ENCODE peak calls at places on chromosomes 4 and X, in eight cellular contexts. One of them, this sample, is unnamed.

GRCh38 chrX:69189972-69190371 is 24.7 kb upstream of the PJA1 start:
- DNase-seq in NT2/D1: no peak
- DNase-seq in SW480: no peak
- DNase-seq in stimulated activated CD8-positive, alpha-beta memory T cell treated with anti-CD3 and anti-CD28 coated beads, Interleukin-7, amount 100 ng/mL, for 1 hour: no peak
- DNase-seq in HEK293T: no peak
- DNase-seq in COR-L47: no peak
- DNase-seq in Peyer's patch: no peak
- DNase-seq in ureter: no peak
- DNase-seq in this sample: peak; percentile 72

GRCh38 chr4:27692098-27692679 is 831.5 kb downstream of the STIM2 start:
- DNase-seq in NT2/D1: peak; percentile 40
- DNase-seq in SW480: peak; percentile 32
- DNase-seq in stimulated activated CD8-positive, alpha-beta memory T cell treated with anti-CD3 and anti-CD28 coated beads, Interleukin-7, amount 100 ng/mL, for 1 hour: no peak
- DNase-seq in HEK293T: peak; percentile 23
- DNase-seq in COR-L47: peak; percentile 33
- DNase-seq in Peyer's patch: no peak
- DNase-seq in ureter: no peak
- DNase-seq in this sample: peak; percentile 42

GRCh38 chr4:146318894-146319293 is 104.6 kb downstream of the REELD1 start:
- DNase-seq in NT2/D1: no peak
- DNase-seq in SW480: no peak
- DNase-seq in stimulated activated CD8-positive, alpha-beta memory T cell treated with anti-CD3 and anti-CD28 coated beads, Interleukin-7, amount 100 ng/mL, for 1 hour: no peak
- DNase-seq in HEK293T: no peak
- DNase-seq in COR-L47: no peak
- DNase-seq in Peyer's patch: no peak
- DNase-seq in ureter: no peak
- DNase-seq in this sample: no peak

GRCh38 chr4:70979445-70980008 is 13.9 kb upstream of the DCK start:
- DNase-seq in NT2/D1: no peak
- DNase-seq in SW480: no peak
- DNase-seq in stimulated activated CD8-positive, alpha-beta memory T cell treated with anti-CD3 and anti-CD28 coated beads, Interleukin-7, amount 100 ng/mL, for 1 hour: no peak
- DNase-seq in HEK293T: no peak
- DNase-seq in COR-L47: no peak
- DNase-seq in Peyer's patch: no peak
- DNase-seq in ureter: no peak
- DNase-seq in this sample: no peak

GRCh38 chr4:40531636-40532023 is 98.0 kb downstream of the RBM47 start:
- DNase-seq in NT2/D1: no peak
- DNase-seq in SW480: no peak
- DNase-seq in stimulated activated CD8-positive, alpha-beta memory T cell treated with anti-CD3 and anti-CD28 coated beads, Interleukin-7, amount 100 ng/mL, for 1 hour: no peak
- DNase-seq in HEK293T: no peak
- DNase-seq in COR-L47: no peak
- DNase-seq in Peyer's patch: no peak
- DNase-seq in ureter: no peak
- DNase-seq in this sample: no peak

GRCh38 chrX:11954196-11954595 is 184.1 kb upstream of the FRMPD4 start:
- DNase-seq in NT2/D1: no peak
- DNase-seq in SW480: no peak
- DNase-seq in stimulated activated CD8-positive, alpha-beta memory T cell treated with anti-CD3 and anti-CD28 coated beads, Interleukin-7, amount 100 ng/mL, for 1 hour: no peak
- DNase-seq in HEK293T: no peak
- DNase-seq in COR-L47: no peak
- DNase-seq in Peyer's patch: no peak
- DNase-seq in ureter: no peak
- DNase-seq in this sample: no peak

GRCh38 chrX:97740044-97740443 is 856.3 kb downstream of the RPA4 start:
- DNase-seq in NT2/D1: no peak
- DNase-seq in SW480: no peak
- DNase-seq in stimulated activated CD8-positive, alpha-beta memory T cell treated with anti-CD3 and anti-CD28 coated beads, Interleukin-7, amount 100 ng/mL, for 1 hour: no peak
- DNase-seq in HEK293T: no peak
- DNase-seq in COR-L47: no peak
- DNase-seq in Peyer's patch: no peak
- DNase-seq in ureter: no peak
- DNase-seq in this sample: no peak

GRCh38 chr4:2457481-2458295 is 11.2 kb upstream of the RNF4 start:
- DNase-seq in NT2/D1: no peak
- DNase-seq in SW480: no peak
- DNase-seq in stimulated activated CD8-positive, alpha-beta memory T cell treated with anti-CD3 and anti-CD28 coated beads, Interleukin-7, amount 100 ng/mL, for 1 hour: no peak
- DNase-seq in HEK293T: no peak
- DNase-seq in COR-L47: no peak
- DNase-seq in Peyer's patch: no peak
- DNase-seq in ureter: no peak
- DNase-seq in this sample: no peak

GRCh38 chr4:84697615-84698201 is 114.8 kb downstream of the CDS1 start:
- DNase-seq in NT2/D1: no peak
- DNase-seq in SW480: no peak
- DNase-seq in stimulated activated CD8-positive, alpha-beta memory T cell treated with anti-CD3 and anti-CD28 coated beads, Interleukin-7, amount 100 ng/mL, for 1 hour: no peak
- DNase-seq in HEK293T: no peak
- DNase-seq in COR-L47: no peak
- DNase-seq in Peyer's patch: no peak
- DNase-seq in ureter: no peak
- DNase-seq in this sample: no peak

GRCh38 chrX:133414399-133415275 is 652 bp downstream of the GPC4 start:
- DNase-seq in NT2/D1: no peak
- DNase-seq in SW480: peak; percentile 9
- DNase-seq in stimulated activated CD8-positive, alpha-beta memory T cell treated with anti-CD3 and anti-CD28 coated beads, Interleukin-7, amount 100 ng/mL, for 1 hour: no peak
- DNase-seq in HEK293T: peak; percentile 36
- DNase-seq in COR-L47: no peak
- DNase-seq in Peyer's patch: no peak
- DNase-seq in ureter: no peak
- DNase-seq in this sample: peak; percentile 9

GRCh38 chrX:48648299-48648698 is 35.3 kb upstream of the WAS start:
- DNase-seq in NT2/D1: peak; percentile 51
- DNase-seq in SW480: peak; percentile 64
- DNase-seq in stimulated activated CD8-positive, alpha-beta memory T cell treated with anti-CD3 and anti-CD28 coated beads, Interleukin-7, amount 100 ng/mL, for 1 hour: peak; percentile 6
- DNase-seq in HEK293T: peak; percentile 23
- DNase-seq in COR-L47: peak; percentile 25
- DNase-seq in Peyer's patch: peak; percentile 20
- DNase-seq in ureter: peak; percentile 45
- DNase-seq in this sample: peak; percentile 72

GRCh38 chrX:9368262-9368661 is 96.6 kb upstream of the TBL1X start:
- DNase-seq in NT2/D1: no peak
- DNase-seq in SW480: no peak
- DNase-seq in stimulated activated CD8-positive, alpha-beta memory T cell treated with anti-CD3 and anti-CD28 coated beads, Interleukin-7, amount 100 ng/mL, for 1 hour: no peak
- DNase-seq in HEK293T: no peak
- DNase-seq in COR-L47: no peak
- DNase-seq in Peyer's patch: no peak
- DNase-seq in ureter: no peak
- DNase-seq in this sample: no peak

GRCh38 chr4:2069161-2069971 is 10.2 kb downstream of the NAT8L start:
- DNase-seq in NT2/D1: no peak
- DNase-seq in SW480: no peak
- DNase-seq in stimulated activated CD8-positive, alpha-beta memory T cell treated with anti-CD3 and anti-CD28 coated beads, Interleukin-7, amount 100 ng/mL, for 1 hour: no peak
- DNase-seq in HEK293T: no peak
- DNase-seq in COR-L47: no peak
- DNase-seq in Peyer's patch: no peak
- DNase-seq in ureter: no peak
- DNase-seq in this sample: no peak

GRCh38 chrX:110163488-110163887 is 154.4 kb downstream of the AMMECR1 start:
- DNase-seq in NT2/D1: no peak
- DNase-seq in SW480: no peak
- DNase-seq in stimulated activated CD8-positive, alpha-beta memory T cell treated with anti-CD3 and anti-CD28 coated beads, Interleukin-7, amount 100 ng/mL, for 1 hour: no peak
- DNase-seq in HEK293T: no peak
- DNase-seq in COR-L47: no peak
- DNase-seq in Peyer's patch: no peak
- DNase-seq in ureter: no peak
- DNase-seq in this sample: no peak

GRCh38 chr4:102715057-102715456 is 45.7 kb downstream of the MANBA start:
- DNase-seq in NT2/D1: no peak
- DNase-seq in SW480: no peak
- DNase-seq in stimulated activated CD8-positive, alpha-beta memory T cell treated with anti-CD3 and anti-CD28 coated beads, Interleukin-7, amount 100 ng/mL, for 1 hour: no peak
- DNase-seq in HEK293T: no peak
- DNase-seq in COR-L47: no peak
- DNase-seq in Peyer's patch: no peak
- DNase-seq in ureter: no peak
- DNase-seq in this sample: no peak

GRCh38 chrX:118207831-118208453 is 91.3 kb upstream of the KLHL13 start:
- DNase-seq in NT2/D1: no peak
- DNase-seq in SW480: no peak
- DNase-seq in stimulated activated CD8-positive, alpha-beta memory T cell treated with anti-CD3 and anti-CD28 coated beads, Interleukin-7, amount 100 ng/mL, for 1 hour: no peak
- DNase-seq in HEK293T: no peak
- DNase-seq in COR-L47: no peak
- DNase-seq in Peyer's patch: no peak
- DNase-seq in ureter: no peak
- DNase-seq in this sample: no peak